ENCODE peak calls at places on chromosomes 5 and 9, in five cellular contexts. F is T-cell, U is HFFc6, Y is A673, T is T-helper 9 cell. C is an unnamed sample.
A peak's percentile ranks its signal among the peaks of the same experiment; 100 is the strongest.

GRCh38 chr5:151144275-151144674 is 13.3 kb downstream of the ANXA6 start:
- DNase-seq in T (no peak), U (no peak), F (no peak), Y (no peak), C (no peak)

GRCh38 chr5:179342577-179342976 is 2.7 kb downstream of the ADAMTS2 start:
- DNase-seq in U (peak; percentile 68), T (no peak), Y (no peak), F (no peak), C (peak; percentile 87)

GRCh38 chr5:19865336-19866087 is 122.5 kb downstream of the CDH18 start:
- DNase-seq in F (no peak), U (no peak), Y (no peak), T (no peak), C (no peak)

GRCh38 chr5:431711-432050 is 11.3 kb upstream of the EXOC3 start:
- DNase-seq in T (no peak), U (no peak), F (no peak), Y (no peak), C (no peak)

GRCh38 chr9:2271426-2271825 is 256.3 kb downstream of the SMARCA2 start:
- DNase-seq in Y (peak; percentile 60), F (no peak), U (no peak), T (no peak), C (no peak)

GRCh38 chr9:4640027-4640426 is 22.1 kb upstream of the PLPP6 start:
- DNase-seq in F (peak; percentile 19), U (no peak), Y (peak; percentile 69), T (peak; percentile 35), C (peak; percentile 13)

GRCh38 chr9:93968451-93969327 is 13.5 kb upstream of the BARX1 start:
- DNase-seq in Y (no peak), F (no peak), T (no peak), U (no peak), C (no peak)

GRCh38 chr5:68994645-68995044 is 99.2 kb upstream of the SLC30A5 start:
- DNase-seq in U (no peak), F (no peak), T (no peak), Y (no peak), C (no peak)

GRCh38 chr5:42526179-42526578 is 102.9 kb downstream of the GHR start:
- DNase-seq in T (no peak), Y (no peak), U (no peak), F (no peak), C (no peak)

GRCh38 chr5:89556215-89557009 is 673.4 kb upstream of the MEF2C start:
- DNase-seq in U (peak; percentile 77), F (no peak), T (no peak), Y (peak; percentile 7), C (peak; percentile 88)

C was measured in AG08395.